ENCODE peak calls at places on chromosomes 16 and 17, in ten cellular contexts. U, Y, Z, R, F, X, C, S, I and N are unnamed samples.

GRCh38 chr16:75921281-75921680 is 195.0 kb upstream of the CPHXL start:
- DNase-seq in C (no peak), Y (no peak), F (no peak), Z (no peak), X (no peak), S (no peak), I (no peak), R (no peak), U (no peak), N (no peak)

GRCh38 chr16:4746991-4747574 is 12.7 kb downstream of the DNAAF8 start:
- DNase-seq in S (no peak), Z (no peak), F (no peak), I (no peak), R (no peak), U (no peak), Y (no peak), C (no peak), X (no peak), N (no peak)

GRCh38 chr17:2809337-2809736 is 13.1 kb downstream of the RAP1GAP2 start:
- DNase-seq in C (peak), S (no peak), Y (no peak), I (no peak), R (no peak), F (no peak), U (no peak), Z (no peak), X (no peak), N (no peak)

GRCh38 chr17:56785997-56786680 is 47.6 kb downstream of the C17orf67 start:
- DNase-seq in C (peak), R (no peak), X (no peak), S (no peak), I (no peak), Z (no peak), F (no peak), Y (no peak), U (no peak), N (no peak)

GRCh38 chr16:711548-712320 is 3.2 kb upstream of the METRN start:
- DNase-seq in X (peak), R (peak), S (peak), C (peak), I (no peak), Y (peak), U (peak), Z (no peak), F (peak), N (peak)

GRCh38 chr17:44872131-44872768 is 24.6 kb downstream of the HIGD1B start:
- DNase-seq in C (no peak), X (no peak), F (no peak), U (peak), Y (no peak), S (no peak), I (no peak), Z (no peak), R (no peak), N (no peak)

GRCh38 chr17:79053251-79053925 is 21.2 kb upstream of the ENGASE start:
- DNase-seq in Y (no peak), X (no peak), U (no peak), S (no peak), F (no peak), Z (no peak), C (no peak), R (peak), I (no peak), N (no peak)

GRCh38 chr17:10327640-10328039 is 45.2 kb downstream of the MYH13 start:
- DNase-seq in F (peak), R (peak), C (peak), U (peak), X (peak), Z (no peak), I (no peak), Y (peak), S (peak), N (peak)

GRCh38 chr17:72667096-72668063 is 425.1 kb downstream of the SLC39A11 start:
- DNase-seq in Y (no peak), I (no peak), Z (no peak), R (no peak), F (no peak), S (no peak), U (no peak), X (no peak), C (no peak), N (no peak)

GRCh38 chr16:3879258-3879886 is 1.1 kb downstream of the CREBBP start:
- DNase-seq in Z (no peak), C (peak), F (no peak), U (no peak), S (no peak), I (no peak), X (peak), R (no peak), Y (no peak), N (no peak)

GRCh38 chr17:63676540-63676933 is 23.4 kb downstream of the LIMD2 start:
- DNase-seq in Z (no peak), X (no peak), R (no peak), F (no peak), U (no peak), I (no peak), C (no peak), S (no peak), Y (no peak), N (no peak)

GRCh38 chr17:48510761-48511604 is 19.8 kb downstream of the HOXB1 start:
- DNase-seq in C (no peak), R (no peak), Z (no peak), F (no peak), Y (peak), S (no peak), X (no peak), U (no peak), I (no peak), N (no peak)

GRCh38 chr17:43021739-43022512 is at the start of gene VAT1:
- DNase-seq in U (peak), F (peak), S (peak), Z (no peak), R (peak), C (peak), Y (peak), I (peak), X (peak), N (peak)

GRCh38 chr16:9372934-9373890 is 281.8 kb downstream of the HAPSTR1 start:
- DNase-seq in I (no peak), R (no peak), Z (no peak), S (no peak), C (peak), U (peak), X (no peak), Y (no peak), F (peak), N (no peak)

GRCh38 chr17:6544770-6545169 is 11.6 kb downstream of the PITPNM3 start:
- DNase-seq in Z (no peak), X (no peak), F (no peak), I (no peak), R (no peak), Y (no peak), S (no peak), C (peak), U (no peak), N (no peak)

GRCh38 chr17:59963738-59964454 is 644 bp downstream of the RNFT1 start:
- DNase-seq in C (no peak), S (no peak), X (peak), Z (no peak), R (peak), U (peak), Y (peak), I (peak), F (peak), N (peak)

GRCh38 chr17:38453951-38454421 is 25.7 kb downstream of the ARHGAP23 start:
- DNase-seq in F (no peak), U (no peak), I (no peak), R (peak), X (peak), C (peak), S (no peak), Y (peak), Z (no peak), N (peak)

GRCh38 chr16:1408171-1408837 is 6.2 kb downstream of the UNKL start:
- DNase-seq in U (peak), S (peak), Z (peak), F (peak), Y (peak), C (peak), I (peak), X (peak), R (peak), N (peak)

GRCh38 chr16:2963611-2964415 is at the start of gene KREMEN2:
- DNase-seq in F (no peak), I (no peak), Y (no peak), S (no peak), X (no peak), R (no peak), C (peak), Z (no peak), U (no peak), N (peak)

GRCh38 chr16:82181456-82182185 is 11.6 kb upstream of the MPHOSPH6 start:
- DNase-seq in Y (no peak), Z (no peak), X (no peak), I (no peak), S (no peak), U (no peak), C (no peak), F (no peak), R (no peak), N (peak)